ENCODE peak calls at places on chromosomes 7 and 10, in eight cellular contexts. P is CD8-positive, alpha-beta memory T cell; Y is RPMI8226; U is renal cortical epithelial cell; V is fibroblast of the aortic adventitia; R is lung; K is GM23248; D is NCI-H1436. A is an unnamed sample.

GRCh38 chr7:27147211-27148030 is at the start of gene HOXA6:
- DNase-seq in U (no peak), R (no peak), V (no peak), P (no peak), D (peak; percentile 52), Y (no peak), K (peak; percentile 72), A (no peak)

GRCh38 chr7:113142385-113143119 is 24.2 kb upstream of the SMIM30 start:
- DNase-seq in V (no peak), Y (peak; percentile 64), D (no peak), R (no peak), U (no peak), P (no peak), K (no peak), A (no peak)

GRCh38 chr7:18753972-18754610 is 258.5 kb downstream of the HDAC9 start:
- DNase-seq in Y (no peak), K (peak; percentile 95), V (peak; percentile 91), U (peak; percentile 40), P (no peak), D (no peak), R (no peak), A (no peak)

GRCh38 chr7:141354251-141354650 is 197.0 kb upstream of the AGK start:
- DNase-seq in V (peak; percentile 59), K (peak; percentile 45), D (no peak), U (peak; percentile 76), R (no peak), P (no peak), Y (peak; percentile 74), A (no peak)

GRCh38 chr7:95608344-95609173 is 12.2 kb upstream of the PDK4 start:
- DNase-seq in P (peak; percentile 4), R (peak; percentile 88), Y (peak; percentile 96), D (no peak), K (peak; percentile 96), V (peak; percentile 90), U (peak; percentile 99), A (peak; percentile 27)

GRCh38 chr10:125299476-125299875 is 139.1 kb upstream of the CTBP2 start:
- DNase-seq in V (no peak), R (no peak), Y (no peak), P (no peak), U (no peak), K (no peak), D (no peak), A (no peak)

GRCh38 chr10:21978191-21978862 is 25.2 kb downstream of the DNAJC1 start:
- DNase-seq in V (peak; percentile 68), Y (no peak), K (peak; percentile 55), U (peak; percentile 62), P (no peak), R (no peak), D (no peak), A (no peak)

GRCh38 chr7:4479367-4480039 is 202.6 kb upstream of the FOXK1 start:
- DNase-seq in D (peak; percentile 38), Y (peak; percentile 69), P (no peak), V (no peak), R (no peak), U (peak; percentile 20), K (peak; percentile 32), A (no peak)

GRCh38 chr7:30595461-30596042 is 874 bp downstream of the GARS1 start:
- DNase-seq in K (peak; percentile 39), U (no peak), V (peak; percentile 28), P (no peak), R (no peak), D (no peak), Y (peak; percentile 31), A (no peak)

GRCh38 chr7:142896741-142897379 is 11.3 kb upstream of the TRPV6 start:
- DNase-seq in R (no peak), V (no peak), U (no peak), K (no peak), Y (no peak), D (no peak), P (no peak), A (no peak)

GRCh38 chr7:1659696-1660095 is 10.4 kb upstream of the ELFN1 start:
- DNase-seq in U (no peak), Y (no peak), R (no peak), P (no peak), K (peak; percentile 98), D (no peak), V (peak; percentile 60), A (no peak)

GRCh38 chr10:69742928-69743602 is 58.6 kb upstream of the COL13A1 start:
- DNase-seq in V (peak; percentile 32), U (peak; percentile 21), K (peak; percentile 63), R (no peak), Y (peak; percentile 36), D (no peak), P (no peak), A (no peak)

GRCh38 chr10:23557777-23558176 is 118.9 kb downstream of the OTUD1 start:
- DNase-seq in K (peak; percentile 14), Y (no peak), V (peak; percentile 64), P (no peak), R (no peak), D (no peak), U (no peak), A (no peak)

GRCh38 chr7:595621-596010 is 76.0 kb upstream of the PDGFA start:
- DNase-seq in P (no peak), Y (no peak), K (no peak), V (no peak), U (no peak), D (no peak), R (no peak), A (no peak)

GRCh38 chr7:95843286-95843685 is 70.9 kb downstream of the DYNC1I1 start:
- DNase-seq in R (no peak), U (no peak), P (no peak), Y (no peak), K (peak; percentile 28), V (no peak), D (no peak), A (no peak)

GRCh38 chr10:91043173-91043910 is 122.5 kb upstream of the ANKRD1 start:
- DNase-seq in K (peak; percentile 35), D (peak; percentile 1), V (peak; percentile 50), P (no peak), U (peak; percentile 26), Y (peak; percentile 15), R (no peak), A (no peak)